ENCODE peak calls at places on chromosome 1, in ten cellular contexts. W is Peyer's patch; U is cardiac muscle cell; B is adrenal gland; Y is transverse colon; Q is CD4-positive, CD25-positive, alpha-beta regulatory T cell; F is Karpas-422; S is ovary; C is CD8-positive, alpha-beta T cell; H is small intestine. N is an unnamed sample. For H3K4me1, the result is how much of the 10 kb centered on the place peaks cover.

GRCh38 chr1:29736582-29737188 is 500.4 kb downstream of the PTPRU start:
- DNase-seq in Q (peak), F (peak), H (peak), U (peak), S (no peak), W (peak), B (peak), Y (no peak), C (no peak), N (peak)

GRCh38 chr1:3038113-3038551 is 16.9 kb downstream of the ACTRT2 start:
- DNase-seq in H (no peak), B (no peak), Y (no peak), W (no peak), S (no peak), Q (no peak), C (no peak), U (no peak), F (no peak), N (no peak)

GRCh38 chr1:30881266-30882181 is 27.0 kb downstream of the SDC3 start:
- DNase-seq in W (peak), Y (peak), F (peak), B (no peak), U (no peak), H (no peak), Q (no peak), S (no peak), C (no peak), N (no peak)

GRCh38 chr1:167820684-167821355 is 93.1 kb downstream of the ADCY10 start:
- DNase-seq in W (no peak), F (no peak), C (no peak), Y (no peak), B (no peak), H (no peak), Q (no peak), U (no peak), S (no peak), N (no peak)

GRCh38 chr1:47432071-47433036 is 5.5 kb upstream of the FOXD2 start:
- DNase-seq in Q (peak), Y (peak), W (peak), B (peak), H (peak), S (peak), F (peak), C (peak), U (peak), N (no peak)

GRCh38 chr1:24108334-24109165 is 3.4 kb downstream of the MYOM3 start:
- DNase-seq in Y (peak), C (no peak), Q (no peak), H (peak), F (no peak), W (peak), S (no peak), U (peak), B (peak), N (no peak)

GRCh38 chr1:28867850-28868249 is 46.5 kb upstream of the EPB41 start:
- DNase-seq in H (no peak), B (no peak), Y (no peak), S (no peak), C (no peak), U (no peak), W (no peak), F (no peak), Q (no peak), N (no peak)

GRCh38 chr1:110647254-110647891 is 27.4 kb downstream of the KCNA3 start:
- DNase-seq in F (no peak), B (no peak), Q (peak), W (no peak), H (peak), U (peak), C (no peak), S (no peak), Y (no peak), N (no peak)

GRCh38 chr1:101902199-101902598 is 94.5 kb downstream of the OLFM3 start:
- DNase-seq in S (no peak), B (no peak), W (no peak), F (no peak), Y (no peak), U (no peak), C (no peak), H (no peak), Q (no peak), N (no peak)

GRCh38 chr1:173016409-173016808 is 34.3 kb downstream of the TNFSF18 start:
- DNase-seq in Y (no peak), U (no peak), F (no peak), H (no peak), C (no peak), Q (no peak), B (no peak), W (no peak), S (no peak), N (no peak)

GRCh38 chr1:59029366-59029765 is 245.5 kb upstream of the JUN start:
- DNase-seq in Y (no peak), U (no peak), H (no peak), C (no peak), F (no peak), Q (no peak), S (no peak), B (no peak), W (no peak), N (peak)

GRCh38 chr1:246797157-246797556 is 72.9 kb downstream of the SCCPDH start:
- DNase-seq in Y (no peak), U (no peak), B (no peak), W (no peak), Q (no peak), F (no peak), C (no peak), S (no peak), H (no peak), N (no peak)

GRCh38 chr1:247456914-247457638 is 828 bp downstream of the OR2B11 start:
- DNase-seq in U (no peak), Q (peak), B (no peak), S (no peak), Y (no peak), H (no peak), F (no peak), C (no peak), W (no peak), N (no peak)

GRCh38 chr1:209154916-209155315 is 428.6 kb upstream of the CAMK1G start:
- DNase-seq in U (no peak), C (no peak), H (no peak), Q (no peak), B (no peak), F (no peak), S (no peak), Y (no peak), W (no peak), N (no peak)

GRCh38 chr1:20546637-20547036 is 5.7 kb upstream of the FAM43B start:
- DNase-seq in B (no peak), F (no peak), H (no peak), W (no peak), Y (no peak), Q (no peak), U (no peak), S (no peak), C (no peak), N (no peak)

GRCh38 chr1:39409055-39409816 is 82.2 kb upstream of the BMP8A start:
- DNase-seq in C (peak), Q (peak), F (no peak), W (peak), H (peak), S (peak), B (peak), U (peak), Y (peak), N (peak)
- H3K4me1 ChIP-seq in C (under half), Q (under half), F (under half), W (under half), H (under half), S (under half), B (half or more), U (under half), Y (half or more), N (half or more)

DNA sequence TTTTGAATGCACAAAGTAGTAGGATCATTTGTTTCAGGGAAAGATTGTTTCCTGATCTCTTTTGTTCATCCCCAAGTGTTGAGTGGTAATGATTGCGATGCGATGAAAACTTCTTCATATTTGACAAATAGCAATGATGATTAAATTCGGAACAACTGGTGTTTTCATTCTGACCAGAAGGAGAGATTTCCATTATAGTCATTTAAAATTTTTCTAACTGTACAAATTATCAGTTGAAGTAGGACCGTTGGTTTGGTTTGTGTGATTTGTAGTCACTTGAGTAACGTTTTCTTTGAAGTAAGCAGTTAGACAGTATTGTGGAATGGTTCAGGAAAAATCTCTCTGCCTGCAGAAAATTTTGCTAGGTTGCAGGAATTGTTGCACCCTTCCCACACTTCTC is 5.9 kb downstream of the NFYC start:
- DNase-seq in H (no peak), C (no peak), W (no peak), B (no peak), U (no peak), S (no peak), F (no peak), Q (no peak), Y (no peak), N (no peak)
- H3K4me1 ChIP-seq in H (under half), C (under half), W (under half), B (half or more), U (under half), S (under half), F (half or more), Q (half or more), Y (under half), N (under half)

DNA sequence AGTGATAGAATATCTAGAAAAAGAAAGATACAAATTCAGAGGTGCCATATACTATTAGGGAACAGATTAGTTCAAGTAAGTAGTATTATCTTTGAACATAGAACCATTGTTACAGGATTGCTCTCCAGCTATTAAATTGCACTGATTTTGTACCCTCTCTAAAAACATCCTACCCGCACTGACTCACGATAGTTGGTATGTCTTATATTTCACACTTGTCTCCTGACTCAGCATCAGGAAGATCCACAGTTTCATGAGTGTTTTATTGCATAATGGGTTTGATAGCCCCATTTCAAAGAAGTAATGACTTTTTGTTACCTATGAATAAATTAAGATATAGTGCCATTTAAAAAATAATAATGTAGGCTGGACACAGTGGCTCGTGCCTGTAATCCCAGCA is 6.0 kb downstream of the TATDN3 start:
- DNase-seq in B (no peak), W (no peak), U (peak), F (peak), Y (no peak), C (no peak), S (no peak), Q (no peak), H (no peak), N (no peak)
- H3K4me1 ChIP-seq in B (under half), W (under half), U (under half), F (under half), Y (under half), C (under half), S (under half), Q (under half), H (under half), N (under half)

GRCh38 chr1:207004931-207005830 is 27.4 kb downstream of the C1orf116 start:
- DNase-seq in S (no peak), W (peak), B (peak), H (peak), U (peak), Q (peak), F (peak), Y (peak), C (peak), N (peak)
- H3K4me1 ChIP-seq in S (under half), W (under half), B (under half), H (under half), U (under half), Q (under half), F (under half), Y (under half), C (under half), N (under half)

GRCh38 chr1:116878804-116879477 is 30.8 kb upstream of the PTGFRN start:
- DNase-seq in H (peak), Y (no peak), F (no peak), W (no peak), Q (peak), B (no peak), S (peak), C (no peak), U (peak), N (peak)

GRCh38 chr1:116879478-116880133 is 30.1 kb upstream of the PTGFRN start:
- DNase-seq in Y (no peak), C (no peak), F (no peak), H (no peak), S (no peak), U (no peak), W (no peak), B (no peak), Q (no peak), N (no peak)

GRCh38 chr1:116874622-116875277 is 35.0 kb upstream of the PTGFRN start:
- DNase-seq in Y (no peak), W (no peak), B (no peak), F (no peak), S (no peak), Q (no peak), H (no peak), C (no peak), U (no peak), N (no peak)

GRCh38 chr1:116875391-116875790 is 34.3 kb upstream of the PTGFRN start:
- DNase-seq in Y (no peak), F (no peak), S (no peak), U (no peak), C (no peak), W (no peak), H (no peak), B (no peak), Q (no peak), N (no peak)

GRCh38 chr1:116877369-116877768 is 32.3 kb upstream of the PTGFRN start:
- DNase-seq in W (no peak), H (no peak), B (no peak), U (no peak), Q (no peak), S (no peak), Y (no peak), C (no peak), F (no peak), N (no peak)
- H3K4me1 ChIP-seq in W (under half), H (under half), B (under half), U (under half), Q (under half), S (under half), Y (under half), C (under half), F (under half), N (under half)

GRCh38 chr1:211605034-211605433 is 26.1 kb upstream of the SLC30A1 start:
- DNase-seq in F (no peak), U (no peak), W (no peak), B (no peak), C (no peak), S (no peak), H (no peak), Q (no peak), Y (no peak), N (no peak)
- H3K4me1 ChIP-seq in F (under half), U (under half), W (under half), B (under half), C (under half), S (under half), H (under half), Q (under half), Y (under half), N (under half)